ENCODE peak calls at places on chromosomes 5 and 9, in seven cellular contexts. F is GM23338, L is PC-3, G is HCT116, I is SK-N-SH, S is neural progenitor cell, R is OCI-LY7. J is an unnamed sample.

GRCh38 chr5:57724836-57725235 is 242.2 kb upstream of the ACTBL2 start:
- DNase-seq in S (no peak), I (no peak), L (peak), F (no peak), G (no peak), R (no peak), J (no peak)

GRCh38 chr9:16337322-16338029 is 533.0 kb downstream of the BNC2 start:
- DNase-seq in I (no peak), S (no peak), R (no peak), F (no peak), L (peak), G (peak), J (no peak)

GRCh38 chr5:7770436-7770835 is 80.5 kb downstream of the CFAP90 start:
- DNase-seq in G (no peak), R (no peak), F (no peak), S (no peak), I (no peak), L (no peak), J (no peak)

GRCh38 chr5:54227109-54227508 is 83.3 kb downstream of the ARL15 start:
- DNase-seq in G (no peak), F (no peak), S (no peak), R (no peak), L (no peak), I (no peak), J (no peak)

GRCh38 chr9:137490532-137491186 is 31.5 kb upstream of the NSMF start:
- DNase-seq in L (no peak), I (no peak), G (no peak), R (no peak), F (no peak), S (no peak), J (peak)

GRCh38 chr9:20604561-20604960 is 17.7 kb downstream of the MLLT3 start:
- DNase-seq in S (no peak), L (no peak), F (no peak), R (no peak), G (no peak), I (no peak), J (peak)

GRCh38 chr9:91273853-91274552 is 87.7 kb downstream of the AUH start:
- DNase-seq in L (peak), I (no peak), S (no peak), G (peak), F (no peak), R (peak), J (peak)

GRCh38 chr5:111439473-111440075 is 72.8 kb downstream of the STARD4 start:
- DNase-seq in S (no peak), I (no peak), G (no peak), L (no peak), R (no peak), F (no peak), J (no peak)

GRCh38 chr5:150582281-150582791 is 58.1 kb upstream of the SYNPO start:
- DNase-seq in G (no peak), F (no peak), S (peak), I (peak), L (no peak), R (no peak), J (no peak)

GRCh38 chr9:69121155-69122085 is 52.7 kb upstream of the TJP2 start:
- DNase-seq in G (no peak), L (peak), R (peak), F (peak), S (peak), I (peak), J (peak)

GRCh38 chr5:13478831-13479465 is 465.5 kb downstream of the DNAH5 start:
- DNase-seq in F (peak), L (peak), R (peak), S (peak), I (peak), G (no peak), J (peak)

GRCh38 chr5:154523704-154524103 is 45.7 kb upstream of the HAND1 start:
- DNase-seq in S (peak), L (no peak), R (no peak), G (no peak), I (peak), F (no peak), J (no peak)

GRCh38 chr5:129137637-129138036 is 43.1 kb downstream of the ISOC1 start:
- DNase-seq in F (no peak), R (no peak), L (no peak), S (no peak), I (no peak), G (no peak), J (no peak)

GRCh38 chr5:103098993-103099392 is 20.9 kb downstream of the GIN1 start:
- DNase-seq in I (no peak), F (peak), G (no peak), L (peak), R (no peak), S (no peak), J (no peak)

GRCh38 chr9:35923927-35924763 is 14.9 kb downstream of the SPAAR start:
- DNase-seq in S (no peak), R (no peak), G (peak), I (no peak), F (no peak), L (peak), J (peak)

GRCh38 chr5:148963679-148964078 is 99.2 kb downstream of the SH3TC2 start:
- DNase-seq in S (no peak), G (no peak), L (no peak), F (no peak), R (peak), I (no peak), J (peak)

GRCh38 chr9:136582977-136583735 is 37.3 kb upstream of the NOTCH1 start:
- DNase-seq in L (no peak), S (no peak), F (no peak), G (no peak), R (no peak), I (no peak), J (no peak)

GRCh38 chr9:77291714-77292113 is 114.4 kb downstream of the VPS13A start:
- DNase-seq in S (peak), L (peak), F (peak), G (peak), I (peak), R (peak), J (no peak)

GRCh38 chr5:81759632-81760005 is 8.7 kb upstream of the SSBP2 start:
- DNase-seq in G (no peak), I (no peak), R (peak), S (no peak), L (no peak), F (no peak), J (no peak)

GRCh38 chr9:37908698-37909186 is 4.8 kb upstream of the SLC25A51 start:
- DNase-seq in R (no peak), F (no peak), I (no peak), G (no peak), S (no peak), L (peak), J (no peak)

GRCh38 chr9:35538361-35539234 is 48.7 kb downstream of the RUSC2 start:
- DNase-seq in I (peak), F (peak), R (no peak), L (no peak), G (no peak), S (peak), J (no peak)

GRCh38 chr5:131977212-131977604 is 31.7 kb upstream of the MEIKIN start:
- DNase-seq in R (no peak), G (no peak), S (no peak), I (no peak), F (no peak), L (no peak), J (no peak)

GRCh38 chr5:57302164-57302563 is 128.3 kb downstream of the GPBP1 start:
- DNase-seq in I (no peak), L (peak), R (no peak), G (peak), S (no peak), F (no peak), J (peak)

GRCh38 chr5:41891066-41891707 is 13.0 kb upstream of the RIMOC1 start:
- DNase-seq in L (peak), F (peak), I (no peak), R (no peak), S (no peak), G (no peak), J (no peak)

GRCh38 chr9:123974471-123974870 is 37.1 kb upstream of the LHX2 start:
- DNase-seq in S (no peak), G (no peak), R (no peak), F (no peak), I (no peak), L (no peak), J (no peak)

GRCh38 chr9:35035851-35036701 is 36.3 kb downstream of the VCP start:
- DNase-seq in G (no peak), I (no peak), L (no peak), S (no peak), R (no peak), F (peak), J (no peak)

GRCh38 chr9:35954942-35955546 is 2.9 kb downstream of the OR2S2 start:
- DNase-seq in I (peak), S (peak), L (peak), F (peak), R (peak), G (peak), J (peak)

GRCh38 chr5:139660105-139660915 is 12.2 kb downstream of the CXXC5 start:
- DNase-seq in S (no peak), R (peak), I (peak), G (no peak), L (peak), F (no peak), J (no peak)

GRCh38 chr9:25876248-25876647 is 198.0 kb upstream of the TUSC1 start:
- DNase-seq in R (no peak), F (no peak), G (no peak), L (no peak), I (peak), S (no peak), J (no peak)

GRCh38 chr5:40378431-40379175 is 301.1 kb upstream of the PTGER4 start:
- DNase-seq in L (no peak), G (no peak), I (no peak), S (no peak), R (no peak), F (no peak), J (peak)

DNA sequence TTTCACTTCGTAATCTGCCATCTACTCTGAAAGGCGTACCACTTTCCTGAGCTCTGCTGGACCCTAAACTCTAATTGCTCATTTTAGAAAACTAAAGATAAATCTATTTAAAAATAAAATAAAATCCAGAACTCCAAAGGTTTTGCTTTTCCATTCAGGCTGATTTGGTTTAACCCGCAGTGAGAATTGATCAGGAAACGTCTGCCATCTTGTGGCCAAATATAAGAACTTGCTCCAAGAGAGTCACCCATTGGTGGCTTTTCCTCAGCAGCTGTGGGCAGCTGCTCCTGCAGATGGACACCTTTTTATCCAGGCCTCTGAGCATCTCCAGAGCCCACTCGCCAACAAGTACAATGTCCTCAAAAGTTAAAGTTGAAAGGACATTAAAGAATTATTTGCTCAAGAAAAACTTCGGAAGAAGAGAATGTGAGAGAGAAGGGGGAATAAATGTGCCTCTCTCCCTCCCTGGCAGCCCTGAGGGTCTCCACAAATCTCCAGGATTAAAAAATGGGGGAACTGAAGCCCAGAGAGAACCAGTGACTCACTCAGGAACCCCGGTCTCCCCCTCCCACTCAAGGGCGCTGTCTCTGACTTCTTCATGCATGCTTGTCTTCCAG is 4.1 kb downstream of the SAXO1 start:
- DNase-seq in R (peak), G (peak), F (peak), I (peak), L (peak), S (peak), J (peak)
- TF ChIP-seq EZH2phosphoT487 in R (no peak), G (no peak), F (no peak), I (no peak), L (no peak), S (no peak), J (no peak)

DNA sequence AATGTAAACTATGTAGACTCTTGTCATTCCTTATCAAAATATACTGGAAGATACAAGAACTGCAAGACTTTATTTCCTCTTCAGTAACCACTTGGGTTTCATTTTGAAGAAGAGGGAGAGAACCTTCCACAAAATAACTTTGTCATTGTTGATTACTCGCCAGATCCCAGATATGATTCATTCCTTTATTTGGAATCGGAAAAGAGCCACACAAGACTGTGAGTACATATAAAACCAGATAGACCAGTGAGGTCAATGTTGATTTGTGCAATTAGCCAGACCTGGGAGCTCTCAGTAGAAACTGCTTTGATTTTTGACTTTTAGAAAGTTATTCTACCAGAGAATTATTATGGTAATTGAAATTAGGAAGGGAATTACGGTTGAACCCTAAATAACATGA is 146.1 kb downstream of the TMEM167A start:
- DNase-seq in G (no peak), R (no peak), I (no peak), L (peak), F (no peak), S (no peak), J (no peak)
- TF ChIP-seq EZH2phosphoT487 in G (no peak), R (no peak), I (no peak), L (no peak), F (no peak), S (no peak), J (no peak)

DNA sequence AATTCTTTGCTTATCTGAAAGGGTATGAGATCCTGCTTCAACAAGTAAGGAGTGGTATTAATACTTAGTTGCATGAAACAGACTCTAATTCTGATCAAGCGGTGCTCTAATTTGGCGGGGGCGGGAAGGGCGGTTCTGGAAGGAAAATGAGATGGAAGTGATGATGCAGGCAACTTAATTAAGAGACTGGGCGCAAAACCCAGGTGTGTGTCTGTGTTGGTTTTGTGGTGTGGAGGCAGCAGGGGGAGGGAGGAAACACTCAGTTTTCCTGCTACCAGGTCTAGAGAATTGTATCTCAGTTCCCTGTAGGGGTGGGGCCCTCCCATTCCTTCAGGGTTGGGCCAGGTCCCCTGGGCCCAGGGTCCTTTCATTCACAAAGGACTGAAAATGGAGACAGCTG is 17.3 kb upstream of the C5orf47 start:
- DNase-seq in L (no peak), F (no peak), I (no peak), S (no peak), R (peak), G (no peak), J (no peak)
- TF ChIP-seq EZH2phosphoT487 in L (no peak), F (no peak), I (no peak), S (no peak), R (no peak), G (no peak), J (no peak)

GRCh38 chr5:79588645-79589044 is 23.6 kb upstream of the TENT2 start:
- DNase-seq in L (no peak), R (no peak), S (no peak), G (no peak), I (no peak), F (no peak), J (no peak)
- TF ChIP-seq EZH2phosphoT487 in L (no peak), R (no peak), S (no peak), G (no peak), I (no peak), F (no peak), J (no peak)

GRCh38 chr9:113350338-113350672 is 964 bp downstream of the BSPRY start:
- DNase-seq in S (no peak), I (no peak), L (no peak), R (no peak), F (no peak), G (no peak), J (peak)
- TF ChIP-seq EZH2phosphoT487 in S (peak), I (no peak), L (no peak), R (no peak), F (no peak), G (no peak), J (no peak)